ENCODE peak calls at places on chromosomes 5 and 9, in four cellular contexts. One of them, this sample, is unnamed.

GRCh38 chr9:88748566-88749238 is 213.7 kb downstream of the NXNL2 start:
- DNase-seq in mammary epithelial cell: no peak
- DNase-seq in fibroblast of mammary gland: peak; percentile 94
- DNase-seq in breast epithelium: no peak
- DNase-seq in this sample: no peak

GRCh38 chr9:134179918-134180785 is 15.8 kb upstream of the RNU6ATAC start:
- DNase-seq in mammary epithelial cell: no peak
- DNase-seq in breast epithelium: no peak
- DNase-seq in fibroblast of mammary gland: no peak
- DNase-seq in this sample: no peak

GRCh38 chr5:169243651-169244422 is 57.1 kb downstream of the SLIT3 start:
- DNase-seq in breast epithelium: no peak
- DNase-seq in mammary epithelial cell: no peak
- DNase-seq in fibroblast of mammary gland: no peak
- DNase-seq in this sample: no peak

GRCh38 chr5:16178745-16179372 is 732 bp downstream of the MARCHF11 start:
- DNase-seq in breast epithelium: peak; percentile 24
- DNase-seq in fibroblast of mammary gland: peak; percentile 50
- DNase-seq in mammary epithelial cell: peak; percentile 45
- DNase-seq in this sample: no peak

GRCh38 chr9:77876091-77876490 is 155.5 kb downstream of the GNAQ start:
- DNase-seq in fibroblast of mammary gland: peak; percentile 28
- DNase-seq in mammary epithelial cell: no peak
- DNase-seq in breast epithelium: no peak
- DNase-seq in this sample: no peak

GRCh38 chr5:143434261-143435206 is 31.0 kb upstream of the NR3C1 start:
- DNase-seq in fibroblast of mammary gland: peak; percentile 59
- DNase-seq in mammary epithelial cell: no peak
- DNase-seq in breast epithelium: no peak
- DNase-seq in this sample: peak; percentile 50

GRCh38 chr9:134814598-134815215 is 65.9 kb upstream of the FCN2 start:
- DNase-seq in fibroblast of mammary gland: peak; percentile 72
- DNase-seq in mammary epithelial cell: peak; percentile 9
- DNase-seq in breast epithelium: no peak
- DNase-seq in this sample: no peak

GRCh38 chr9:87226896-87227295 is 270.8 kb upstream of the DAPK1 start:
- DNase-seq in breast epithelium: no peak
- DNase-seq in fibroblast of mammary gland: peak; percentile 16
- DNase-seq in mammary epithelial cell: no peak
- DNase-seq in this sample: no peak

GRCh38 chr5:109921735-109922395 is 232.1 kb downstream of the MAN2A1 start:
- DNase-seq in fibroblast of mammary gland: no peak
- DNase-seq in mammary epithelial cell: no peak
- DNase-seq in breast epithelium: no peak
- DNase-seq in this sample: peak; percentile 38

GRCh38 chr5:150066901-150067396 is 19.4 kb downstream of the CSF1R start:
- DNase-seq in mammary epithelial cell: peak; percentile 60
- DNase-seq in breast epithelium: no peak
- DNase-seq in fibroblast of mammary gland: peak; percentile 85
- DNase-seq in this sample: no peak

GRCh38 chr9:138022756-138023393 is 145.3 kb downstream of the CACNA1B start:
- DNase-seq in breast epithelium: peak; percentile 9
- DNase-seq in fibroblast of mammary gland: no peak
- DNase-seq in mammary epithelial cell: peak; percentile 9
- DNase-seq in this sample: no peak

GRCh38 chr5:126615286-126615685 is 14.5 kb downstream of the PHAX start:
- DNase-seq in breast epithelium: no peak
- DNase-seq in mammary epithelial cell: no peak
- DNase-seq in fibroblast of mammary gland: no peak
- DNase-seq in this sample: no peak

GRCh38 chr5:154412925-154413324 is 32.9 kb upstream of the SAP30L start:
- DNase-seq in fibroblast of mammary gland: no peak
- DNase-seq in breast epithelium: no peak
- DNase-seq in mammary epithelial cell: no peak
- DNase-seq in this sample: no peak

GRCh38 chr5:134417707-134418106 is 6.0 kb upstream of the CDKN2AIPNL start:
- DNase-seq in breast epithelium: no peak
- DNase-seq in mammary epithelial cell: no peak
- DNase-seq in fibroblast of mammary gland: no peak
- DNase-seq in this sample: no peak

GRCh38 chr5:168137265-168137664 is 154.2 kb upstream of the WWC1 start:
- DNase-seq in fibroblast of mammary gland: no peak
- DNase-seq in mammary epithelial cell: no peak
- DNase-seq in breast epithelium: no peak
- DNase-seq in this sample: no peak

GRCh38 chr5:138515571-138516275 is 27.3 kb downstream of the ETF1 start:
- DNase-seq in fibroblast of mammary gland: no peak
- DNase-seq in mammary epithelial cell: no peak
- DNase-seq in breast epithelium: no peak
- DNase-seq in this sample: no peak

GRCh38 chr9:9552665-9553064 is 1060.1 kb downstream of the PTPRD start:
- DNase-seq in mammary epithelial cell: no peak
- DNase-seq in breast epithelium: no peak
- DNase-seq in fibroblast of mammary gland: no peak
- DNase-seq in this sample: no peak

GRCh38 chr9:136082496-136083361 is 12.4 kb downstream of the NACC2 start:
- DNase-seq in fibroblast of mammary gland: no peak
- DNase-seq in breast epithelium: no peak
- DNase-seq in mammary epithelial cell: no peak
- DNase-seq in this sample: no peak

GRCh38 chr5:91541696-91542095 is 158.6 kb upstream of the ARRDC3 start:
- DNase-seq in mammary epithelial cell: peak; percentile 31
- DNase-seq in fibroblast of mammary gland: peak; percentile 72
- DNase-seq in breast epithelium: no peak
- DNase-seq in this sample: no peak

GRCh38 chr5:175216991-175217390 is 227.0 kb downstream of the DRD1 start:
- DNase-seq in fibroblast of mammary gland: peak; percentile 11
- DNase-seq in mammary epithelial cell: no peak
- DNase-seq in breast epithelium: peak; percentile 22
- DNase-seq in this sample: no peak

GRCh38 chr9:8899541-8899940 is 1100.0 kb upstream of the DMAC1 start:
- DNase-seq in fibroblast of mammary gland: no peak
- DNase-seq in mammary epithelial cell: no peak
- DNase-seq in breast epithelium: no peak
- DNase-seq in this sample: no peak

GRCh38 chr9:110106698-110107097 is 101.3 kb downstream of the C9orf152 start:
- DNase-seq in fibroblast of mammary gland: no peak
- DNase-seq in breast epithelium: no peak
- DNase-seq in mammary epithelial cell: no peak
- DNase-seq in this sample: no peak

GRCh38 chr5:84436866-84437265 is 52.2 kb upstream of the EDIL3 start:
- DNase-seq in breast epithelium: no peak
- DNase-seq in fibroblast of mammary gland: peak; percentile 14
- DNase-seq in mammary epithelial cell: no peak
- DNase-seq in this sample: no peak

GRCh38 chr5:204966-205670 is 12.8 kb downstream of the CCDC127 start:
- DNase-seq in breast epithelium: no peak
- DNase-seq in mammary epithelial cell: no peak
- DNase-seq in fibroblast of mammary gland: no peak
- DNase-seq in this sample: no peak

GRCh38 chr9:25461416-25461815 is 216.8 kb downstream of the TUSC1 start:
- DNase-seq in fibroblast of mammary gland: no peak
- DNase-seq in breast epithelium: no peak
- DNase-seq in mammary epithelial cell: peak; percentile 21
- DNase-seq in this sample: no peak

GRCh38 chr9:5832093-5832542 is 799 bp downstream of the ERMP1 start:
- DNase-seq in mammary epithelial cell: no peak
- DNase-seq in fibroblast of mammary gland: no peak
- DNase-seq in breast epithelium: no peak
- DNase-seq in this sample: no peak

GRCh38 chr9:113669523-113670115 is 206.1 kb downstream of the RGS3 start:
- DNase-seq in mammary epithelial cell: no peak
- DNase-seq in breast epithelium: no peak
- DNase-seq in fibroblast of mammary gland: peak; percentile 92
- DNase-seq in this sample: no peak

GRCh38 chr9:133701981-133702797 is 36.0 kb downstream of the SARDH start:
- DNase-seq in mammary epithelial cell: no peak
- DNase-seq in fibroblast of mammary gland: no peak
- DNase-seq in breast epithelium: no peak
- DNase-seq in this sample: peak; percentile 79

GRCh38 chr5:177427919-177428573 is 1.6 kb downstream of the GRK6 start:
- DNase-seq in breast epithelium: no peak
- DNase-seq in mammary epithelial cell: no peak
- DNase-seq in fibroblast of mammary gland: no peak
- DNase-seq in this sample: peak; percentile 24

GRCh38 chr5:5409151-5409810 is 13.2 kb upstream of the ICE1 start:
- DNase-seq in mammary epithelial cell: peak; percentile 17
- DNase-seq in fibroblast of mammary gland: peak; percentile 50
- DNase-seq in breast epithelium: no peak
- DNase-seq in this sample: no peak

GRCh38 chr5:149809919-149810691 is 80.0 kb downstream of the PPARGC1B start:
- DNase-seq in fibroblast of mammary gland: no peak
- DNase-seq in breast epithelium: no peak
- DNase-seq in mammary epithelial cell: no peak
- DNase-seq in this sample: no peak

GRCh38 chr9:128818839-128819715 is 777 bp downstream of the ENDOG start:
- DNase-seq in mammary epithelial cell: peak; percentile 27
- DNase-seq in breast epithelium: no peak
- DNase-seq in fibroblast of mammary gland: no peak
- DNase-seq in this sample: peak; percentile 22

GRCh38 chr5:11050596-11051304 is 289.7 kb upstream of the DAP start:
- DNase-seq in breast epithelium: no peak
- DNase-seq in mammary epithelial cell: peak; percentile 4
- DNase-seq in fibroblast of mammary gland: peak; percentile 40
- DNase-seq in this sample: no peak

GRCh38 chr9:123562844-123563346 is 206.9 kb downstream of the CRB2 start:
- DNase-seq in breast epithelium: no peak
- DNase-seq in mammary epithelial cell: peak; percentile 77
- DNase-seq in fibroblast of mammary gland: peak; percentile 96
- DNase-seq in this sample: no peak

GRCh38 chr5:113058706-113059226 is 82.2 kb downstream of the DCP2 start:
- DNase-seq in fibroblast of mammary gland: no peak
- DNase-seq in breast epithelium: no peak
- DNase-seq in mammary epithelial cell: no peak
- DNase-seq in this sample: no peak

GRCh38 chr5:123199527-123199926 is 110.5 kb downstream of the PRDM6 start:
- DNase-seq in mammary epithelial cell: no peak
- DNase-seq in breast epithelium: no peak
- DNase-seq in fibroblast of mammary gland: no peak
- DNase-seq in this sample: no peak

GRCh38 chr9:123450096-123450495 is 94.1 kb downstream of the CRB2 start:
- DNase-seq in mammary epithelial cell: no peak
- DNase-seq in breast epithelium: no peak
- DNase-seq in fibroblast of mammary gland: no peak
- DNase-seq in this sample: peak; percentile 23

GRCh38 chr5:36928947-36929346 is 52.4 kb downstream of the NIPBL start:
- DNase-seq in breast epithelium: no peak
- DNase-seq in fibroblast of mammary gland: peak; percentile 87
- DNase-seq in mammary epithelial cell: peak; percentile 88
- DNase-seq in this sample: no peak

GRCh38 chr5:125410501-125411162 is 664.2 kb upstream of the ZNF608 start:
- DNase-seq in fibroblast of mammary gland: peak; percentile 70
- DNase-seq in mammary epithelial cell: peak; percentile 46
- DNase-seq in breast epithelium: no peak
- DNase-seq in this sample: no peak
- TF ChIP-seq CTCF in fibroblast of mammary gland: no peak
- TF ChIP-seq CTCF in mammary epithelial cell: no peak
- TF ChIP-seq CTCF in breast epithelium: no peak
- TF ChIP-seq CTCF in this sample: no peak

GRCh38 chr9:16637938-16638337 is 232.5 kb downstream of the BNC2 start:
- DNase-seq in breast epithelium: no peak
- DNase-seq in fibroblast of mammary gland: no peak
- DNase-seq in mammary epithelial cell: peak; percentile 26
- DNase-seq in this sample: no peak

GRCh38 chr9:16637218-16637617 is 233.3 kb downstream of the BNC2 start:
- DNase-seq in fibroblast of mammary gland: no peak
- DNase-seq in mammary epithelial cell: peak; percentile 45
- DNase-seq in breast epithelium: no peak
- DNase-seq in this sample: no peak

GRCh38 chr9:16642421-16643109 is 227.9 kb downstream of the BNC2 start:
- DNase-seq in breast epithelium: no peak
- DNase-seq in fibroblast of mammary gland: no peak
- DNase-seq in mammary epithelial cell: no peak
- DNase-seq in this sample: no peak

GRCh38 chr9:16639644-16640043 is 230.8 kb downstream of the BNC2 start:
- DNase-seq in mammary epithelial cell: no peak
- DNase-seq in fibroblast of mammary gland: no peak
- DNase-seq in breast epithelium: no peak
- DNase-seq in this sample: no peak

GRCh38 chr9:16640649-16641048 is 229.8 kb downstream of the BNC2 start:
- DNase-seq in fibroblast of mammary gland: no peak
- DNase-seq in breast epithelium: no peak
- DNase-seq in mammary epithelial cell: no peak
- DNase-seq in this sample: no peak
- TF ChIP-seq CTCF in fibroblast of mammary gland: peak; percentile 27
- TF ChIP-seq CTCF in breast epithelium: no peak
- TF ChIP-seq CTCF in mammary epithelial cell: no peak
- TF ChIP-seq CTCF in this sample: no peak

DNA sequence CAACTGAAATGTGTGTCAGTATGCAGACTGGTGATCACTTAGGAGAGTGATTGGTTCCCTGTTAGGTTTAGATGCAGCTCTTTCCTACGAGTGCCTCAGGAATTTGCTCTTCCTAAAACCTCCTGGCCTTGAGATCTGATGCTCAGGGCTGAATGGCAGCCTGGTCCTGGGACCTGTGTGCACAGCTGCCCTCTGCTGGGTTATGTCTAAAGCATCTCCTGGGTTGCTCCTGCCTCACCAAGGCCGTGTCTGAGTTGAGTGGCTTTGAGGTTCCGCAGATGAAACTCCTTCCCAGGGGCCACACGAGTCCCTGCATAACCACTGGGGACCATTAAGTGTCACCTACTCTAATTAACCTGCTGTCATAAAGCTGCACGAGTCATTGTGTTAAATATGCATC is 59.5 kb downstream of the MVB12B start:
- DNase-seq in mammary epithelial cell: no peak
- DNase-seq in fibroblast of mammary gland: no peak
- DNase-seq in breast epithelium: no peak
- DNase-seq in this sample: no peak
- TF ChIP-seq CTCF in mammary epithelial cell: peak; percentile 58
- TF ChIP-seq CTCF in fibroblast of mammary gland: peak; percentile 21
- TF ChIP-seq CTCF in breast epithelium: no peak
- TF ChIP-seq CTCF in this sample: no peak

GRCh38 chr5:78295035-78295961 is 800 bp upstream of the AP3B1 start:
- DNase-seq in mammary epithelial cell: peak; percentile 62
- DNase-seq in breast epithelium: peak; percentile 28
- DNase-seq in fibroblast of mammary gland: no peak
- DNase-seq in this sample: peak; percentile 20

DNA sequence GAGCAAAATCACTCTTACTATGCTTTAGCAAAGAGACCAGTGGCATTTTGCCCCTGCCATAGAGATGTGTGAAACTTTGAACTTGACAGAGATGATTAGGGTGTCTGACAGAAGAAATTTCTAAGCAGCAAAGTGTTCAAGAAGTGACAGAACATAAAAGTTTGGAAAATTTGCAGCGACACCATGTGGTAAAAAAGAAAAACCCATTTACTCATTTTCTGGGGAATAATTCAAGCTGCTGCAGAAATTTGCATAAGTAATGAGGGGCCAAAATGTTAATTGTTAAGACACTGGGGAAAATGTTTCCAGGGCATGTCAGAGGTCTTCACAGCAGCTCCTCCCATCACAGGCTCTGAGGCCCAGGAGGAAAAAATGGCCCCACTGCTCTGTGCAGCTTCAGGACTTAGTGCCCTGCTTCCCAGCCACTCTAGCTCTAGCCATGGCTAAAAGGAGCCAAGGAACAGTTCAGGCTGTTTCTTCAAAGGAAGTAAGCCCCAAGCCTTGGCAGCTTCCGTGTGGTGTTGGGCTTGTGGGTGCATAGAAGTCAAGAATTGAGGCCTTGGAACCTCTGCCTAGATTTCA is 6.1 kb upstream of the AP3B1 start:
- DNase-seq in mammary epithelial cell: no peak
- DNase-seq in breast epithelium: no peak
- DNase-seq in fibroblast of mammary gland: peak; percentile 43
- DNase-seq in this sample: no peak
- TF ChIP-seq CTCF in mammary epithelial cell: no peak
- TF ChIP-seq CTCF in breast epithelium: no peak
- TF ChIP-seq CTCF in fibroblast of mammary gland: peak; percentile 41
- TF ChIP-seq CTCF in this sample: peak; percentile 45